ENCODE peak calls at places on chromosomes 11 and 22, in eight cellular contexts. K is glutamatergic neuron, V is cardiac fibroblast, O is MCF 10A, Z is left ventricle myocardium inferior, N is astrocyte of the spinal cord, Q is brain microvascular endothelial cell, H is lower lobe of right lung. A is an unnamed sample.

GRCh38 chr11:1774886-1775285 is 11.2 kb upstream of the CTSD start:
- DNase-seq in Z (no peak), N (no peak), H (no peak), K (no peak), Q (no peak), V (no peak), O (no peak), A (no peak)

GRCh38 chr11:107732327-107733051 is 20.6 kb upstream of the SLN start:
- DNase-seq in Q (no peak), N (no peak), Z (no peak), H (no peak), V (no peak), K (no peak), O (no peak), A (no peak)

GRCh38 chr11:110046759-110047386 is 46.3 kb upstream of the ZC3H12C start:
- DNase-seq in Z (no peak), K (peak), Q (no peak), O (no peak), V (no peak), H (no peak), N (no peak), A (no peak)

GRCh38 chr11:29272019-29272654 is 744.7 kb downstream of the KCNA4 start:
- DNase-seq in Q (peak), K (no peak), H (no peak), O (peak), Z (no peak), V (peak), N (peak), A (peak)

GRCh38 chr11:131118247-131118646 is 202.0 kb upstream of the SNX19 start:
- DNase-seq in Z (no peak), N (no peak), K (no peak), V (no peak), H (no peak), O (peak), Q (no peak), A (peak)

GRCh38 chr11:98099371-98099770 is 921.4 kb upstream of the CNTN5 start:
- DNase-seq in K (no peak), Q (no peak), Z (no peak), N (no peak), H (no peak), V (no peak), O (no peak), A (peak)

GRCh38 chr11:32466279-32466915 is 31.1 kb upstream of the WT1 start:
- DNase-seq in Q (no peak), H (no peak), O (no peak), N (no peak), Z (no peak), V (peak), K (no peak), A (no peak)

GRCh38 chr11:115008774-115009173 is 330.4 kb downstream of the NXPE2 start:
- DNase-seq in K (no peak), V (no peak), H (no peak), Z (no peak), N (no peak), Q (no peak), O (no peak), A (no peak)

GRCh38 chr22:35894937-35895708 is 133.5 kb downstream of the RBFOX2 start:
- DNase-seq in N (peak), K (no peak), Q (peak), H (no peak), O (peak), Z (no peak), V (peak), A (peak)

GRCh38 chr11:121890377-121890776 is 225.6 kb downstream of the BLID start:
- DNase-seq in N (peak), H (no peak), Z (no peak), V (peak), Q (peak), O (peak), K (no peak), A (peak)

GRCh38 chr22:37563153-37564081 is 3.1 kb downstream of the CDC42EP1 start:
- DNase-seq in K (no peak), Z (peak), H (peak), N (peak), Q (peak), O (peak), V (peak), A (peak)

GRCh38 chr11:575324-575995 is 810 bp upstream of the PHRF1 start:
- DNase-seq in O (peak), Z (no peak), H (peak), Q (no peak), V (no peak), K (no peak), N (peak), A (no peak)

GRCh38 chr11:35815556-35816315 is 128.1 kb upstream of the LDLRAD3 start:
- DNase-seq in Q (no peak), V (peak), K (no peak), N (peak), Z (no peak), H (no peak), O (no peak), A (no peak)

GRCh38 chr11:63944987-63945386 is 6.2 kb downstream of the NAA40 start:
- DNase-seq in K (no peak), O (no peak), H (no peak), Q (no peak), Z (peak), N (no peak), V (no peak), A (no peak)

GRCh38 chr11:62169448-62169847 is 20.6 kb upstream of the SCGB1D1 start:
- DNase-seq in Z (peak), K (no peak), H (no peak), N (no peak), Q (no peak), V (no peak), O (no peak), A (no peak)

GRCh38 chr22:49068861-49069260 is 758.8 kb downstream of the BRD1 start:
- DNase-seq in K (no peak), H (no peak), Z (no peak), N (no peak), O (no peak), V (no peak), Q (no peak), A (no peak)

GRCh38 chr11:95304777-95305176 is 73.8 kb upstream of the SESN3 start:
- DNase-seq in O (no peak), Q (no peak), V (no peak), N (no peak), K (no peak), H (no peak), Z (no peak), A (no peak)

GRCh38 chr11:34758262-34758661 is 137.4 kb downstream of the EHF start:
- DNase-seq in N (no peak), K (no peak), Q (no peak), H (no peak), O (no peak), Z (no peak), V (peak), A (no peak)

GRCh38 chr22:19469421-19469820 is 9.6 kb downstream of the UFD1 start:
- DNase-seq in K (no peak), H (no peak), Q (no peak), N (no peak), Z (no peak), V (no peak), O (no peak), A (no peak)

GRCh38 chr11:46305295-46305694 is 27.8 kb downstream of the CREB3L1 start:
- DNase-seq in K (no peak), O (peak), V (peak), N (no peak), Z (no peak), H (no peak), Q (peak), A (no peak)
- TF ChIP-seq CTCF in K (no peak), O (no peak), V (peak), N (peak), Z (no peak), H (no peak), Q (peak), A (peak)

GRCh38 chr22:25493794-25494193 is 70.7 kb upstream of the GRK3 start:
- DNase-seq in V (no peak), K (no peak), H (no peak), Q (no peak), Z (no peak), O (no peak), N (no peak), A (no peak)
- TF ChIP-seq CTCF in V (no peak), K (no peak), H (no peak), Q (no peak), Z (no peak), O (no peak), N (no peak), A (no peak)

DNA sequence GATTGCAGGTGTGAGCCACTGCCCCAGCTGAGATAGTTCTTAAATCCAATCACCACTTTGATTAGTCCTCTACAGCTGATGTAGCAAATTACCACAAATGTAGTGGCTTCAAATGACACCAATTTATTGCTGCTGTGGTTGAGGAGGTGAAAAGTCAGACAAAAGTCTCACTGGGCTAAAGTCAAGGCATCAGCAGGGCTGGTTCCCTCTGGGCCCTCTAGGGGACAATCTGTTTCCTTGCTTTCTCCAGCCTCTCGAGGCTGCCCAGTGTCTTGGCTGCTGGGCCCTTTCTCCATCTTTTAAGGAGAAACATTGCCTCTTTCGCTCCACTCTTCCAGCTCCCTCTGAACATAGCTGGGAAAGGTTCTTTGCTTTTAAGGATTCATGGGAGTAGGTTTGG is 50.5 kb upstream of the SHANK2 start:
- DNase-seq in Q (no peak), H (no peak), Z (no peak), O (no peak), V (no peak), N (no peak), K (no peak), A (no peak)
- TF ChIP-seq CTCF in Q (peak), H (no peak), Z (no peak), O (no peak), V (no peak), N (peak), K (no peak), A (no peak)

GRCh38 chr22:29813563-29813962 is 24.5 kb downstream of the ASCC2 start:
- DNase-seq in O (peak), N (no peak), H (no peak), V (peak), Z (no peak), K (no peak), Q (peak), A (no peak)
- TF ChIP-seq CTCF in O (no peak), N (no peak), H (no peak), V (peak), Z (no peak), K (no peak), Q (peak), A (no peak)

GRCh38 chr11:10310301-10310841 is 5.5 kb downstream of the ADM start:
- DNase-seq in O (no peak), Z (no peak), N (peak), H (no peak), Q (peak), K (no peak), V (peak), A (peak)
- TF ChIP-seq CTCF in O (no peak), Z (no peak), N (no peak), H (no peak), Q (no peak), K (no peak), V (no peak), A (no peak)

GRCh38 chr11:69644962-69645675 is 4.2 kb downstream of the CCND1 start:
- DNase-seq in V (no peak), O (no peak), K (no peak), Q (no peak), Z (no peak), H (no peak), N (no peak), A (no peak)
- TF ChIP-seq CTCF in V (peak), O (no peak), K (no peak), Q (peak), Z (no peak), H (no peak), N (peak), A (no peak)

GRCh38 chr11:60700689-60701508 is 1.5 kb downstream of the MS4A8 start:
- DNase-seq in K (peak), V (peak), Q (no peak), H (no peak), O (peak), N (no peak), Z (no peak), A (no peak)
- TF ChIP-seq CTCF in K (peak), V (peak), Q (peak), H (peak), O (peak), N (peak), Z (peak), A (peak)

GRCh38 chr22:31872209-31872608 is 72.1 kb upstream of the YWHAH start:
- DNase-seq in K (no peak), H (no peak), O (peak), N (no peak), Z (no peak), Q (no peak), V (peak), A (no peak)
- TF ChIP-seq CTCF in K (no peak), H (peak), O (no peak), N (no peak), Z (peak), Q (peak), V (no peak), A (peak)